ENCODE peak calls at places on chromosomes 3 and 15, in ten cellular contexts. N is amniotic stem cell; M is NCI-H748 treated with DMSO at 0.1 percent for 48 hours; Y is stimulated activated CD4-positive, alpha-beta T cell treated with anti-CD3 and anti-CD28 coated beads, Interleukin-4, amount 100 ng/mL, for 1 hour; I is hippocampal formation; V is anterior cingulate cortex; X is DND-41; T is lung; Z is NB4; D is substantia nigra. C is an unnamed sample.

GRCh38 chr3:146115619-146116018 is 45.4 kb downstream of the PLOD2 start:
- DNase-seq in N (no peak), M (no peak), Y (no peak), I (no peak), V (no peak), X (no peak), T (no peak), Z (no peak), D (no peak), C (no peak)

GRCh38 chr3:123884258-123884831 is at the start of gene MYLK:
- DNase-seq in N (peak; percentile 82), M (peak; percentile 65), Y (peak; percentile 8), I (no peak), V (peak; percentile 3), X (no peak), T (peak; percentile 74), Z (peak; percentile 79), D (no peak), C (peak; percentile 19)

GRCh38 chr3:134483195-134483890 is 2.4 kb downstream of the ANAPC13 start:
- DNase-seq in N (peak; percentile 59), M (no peak), Y (no peak), I (no peak), V (no peak), X (no peak), T (no peak), Z (no peak), D (no peak), C (no peak)

GRCh38 chr15:35308802-35309201 is 223.7 kb upstream of the NANOGP8 start:
- DNase-seq in N (peak; percentile 67), M (no peak), Y (no peak), I (no peak), V (no peak), X (no peak), T (no peak), Z (no peak), D (no peak), C (no peak)

GRCh38 chr15:87877114-87877810 is 379.3 kb downstream of the NTRK3 start:
- DNase-seq in N (no peak), M (no peak), Y (no peak), I (no peak), V (no peak), X (no peak), T (no peak), Z (no peak), D (no peak), C (no peak)

GRCh38 chr3:127761101-127761802 is 61.1 kb downstream of the MGLL start:
- DNase-seq in N (no peak), M (no peak), Y (no peak), I (no peak), V (peak; percentile 35), X (no peak), T (peak; percentile 70), Z (peak; percentile 58), D (no peak), C (no peak)

GRCh38 chr3:88960019-88960418 is 147.4 kb upstream of the EPHA3 start:
- DNase-seq in N (no peak), M (no peak), Y (no peak), I (no peak), V (no peak), X (no peak), T (no peak), Z (no peak), D (no peak), C (no peak)

GRCh38 chr3:13801361-13802214 is 78.3 kb downstream of the WNT7A start:
- DNase-seq in N (no peak), M (no peak), Y (no peak), I (no peak), V (no peak), X (no peak), T (no peak), Z (peak; percentile 35), D (no peak), C (no peak)

GRCh38 chr15:85770014-85770721 is 24.6 kb downstream of the KLHL25 start:
- DNase-seq in N (no peak), M (no peak), Y (no peak), I (no peak), V (no peak), X (no peak), T (no peak), Z (no peak), D (no peak), C (no peak)

GRCh38 chr15:81950841-81951414 is 94.9 kb downstream of the MEX3B start:
- DNase-seq in N (peak; percentile 16), M (peak; percentile 84), Y (no peak), I (no peak), V (no peak), X (no peak), T (no peak), Z (no peak), D (no peak), C (no peak)

GRCh38 chr15:69976366-69976994 is 121.2 kb downstream of the TLE3 start:
- DNase-seq in N (peak; percentile 38), M (no peak), Y (peak; percentile 34), I (no peak), V (no peak), X (peak; percentile 66), T (no peak), Z (peak; percentile 65), D (no peak), C (no peak)

GRCh38 chr3:153443961-153444360 is 281.9 kb downstream of the RAP2B start:
- DNase-seq in N (no peak), M (no peak), Y (no peak), I (no peak), V (no peak), X (no peak), T (no peak), Z (peak; percentile 25), D (no peak), C (no peak)

GRCh38 chr3:159937561-159937960 is 51.1 kb upstream of the IL12A start:
- DNase-seq in N (no peak), M (no peak), Y (no peak), I (no peak), V (no peak), X (no peak), T (no peak), Z (no peak), D (no peak), C (no peak)

C was measured in NCI-H2107.